ENCODE peak calls at places on chromosomes 6 and 20, in four cellular contexts. E, H, Q and D are unnamed samples. For H3K9me3, the result is how much of the 10 kb centered on the place peaks cover.

GRCh38 chr6:108798672-108799355 is 49.4 kb upstream of the ARMC2 start:
- DNase-seq in E (no peak), H (no peak), Q (no peak), D (no peak)

GRCh38 chr6:99019341-99019740 is 71.6 kb upstream of the FBXL4 start:
- DNase-seq in E (no peak), H (no peak), Q (no peak), D (no peak)

GRCh38 chr20:14518648-14519047 is 181.2 kb upstream of the FLRT3 start:
- DNase-seq in E (no peak), H (no peak), Q (no peak), D (no peak)

GRCh38 chr6:33962186-33962585 is 158.4 kb upstream of the MLN start:
- DNase-seq in E (peak), H (peak), Q (peak), D (no peak)

GRCh38 chr6:121647905-121648304 is 212.5 kb downstream of the GJA1 start:
- DNase-seq in E (no peak), H (no peak), Q (no peak), D (no peak)

GRCh38 chr20:45970646-45971424 is 1.2 kb downstream of the ZNF335 start:
- DNase-seq in E (peak), H (peak), Q (peak), D (peak)

GRCh38 chr6:24205020-24205492 is 79.0 kb downstream of the NRSN1 start:
- DNase-seq in E (no peak), H (no peak), Q (no peak), D (no peak)

GRCh38 chr6:79188101-79188500 is 46.4 kb downstream of the HMGN3 start:
- DNase-seq in E (no peak), H (no peak), Q (no peak), D (no peak)

GRCh38 chr6:128156315-128157111 is 255.7 kb upstream of the THEMIS start:
- DNase-seq in E (no peak), H (no peak), Q (no peak), D (no peak)

GRCh38 chr6:13190391-13190790 is 137.9 kb downstream of the TBC1D7 start:
- DNase-seq in E (no peak), H (no peak), Q (no peak), D (no peak)

GRCh38 chr6:160192840-160193239 is 65.8 kb downstream of the SLC22A2 start:
- DNase-seq in E (no peak), H (no peak), Q (no peak), D (no peak)

GRCh38 chr20:6786548-6786947 is 19.1 kb downstream of the BMP2 start:
- DNase-seq in E (no peak), H (no peak), Q (no peak), D (no peak)

GRCh38 chr20:34049389-34049788 is 55.7 kb downstream of the RALY start:
- DNase-seq in E (no peak), H (no peak), Q (no peak), D (no peak)

GRCh38 chr20:19860742-19861141 is 102.7 kb downstream of the RIN2 start:
- DNase-seq in E (no peak), H (no peak), Q (no peak), D (no peak)

GRCh38 chr6:2623348-2623747 is 127.4 kb downstream of the MYLK4 start:
- DNase-seq in E (no peak), H (no peak), Q (no peak), D (no peak)

DNA sequence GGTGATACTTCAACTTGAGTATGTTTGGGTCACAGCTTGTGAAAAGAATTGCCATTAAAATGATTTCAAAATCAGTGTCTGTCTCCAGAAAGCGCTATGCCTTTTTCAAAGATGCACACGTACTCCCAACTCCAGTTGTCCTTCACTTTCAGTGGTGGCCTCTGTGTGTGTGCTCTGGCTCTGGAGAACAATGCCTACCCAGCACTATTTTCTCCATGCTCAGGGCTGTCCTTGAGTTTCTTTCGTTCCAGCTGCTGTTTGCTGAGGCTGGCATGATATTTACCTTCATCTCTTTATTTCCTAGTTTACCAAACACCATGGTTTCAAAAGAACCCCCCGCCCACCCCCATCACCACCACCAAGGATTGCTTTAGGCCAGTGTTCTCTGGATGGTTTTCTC is 136.8 kb downstream of the QRSL1 start:
- DNase-seq in E (no peak), H (no peak), Q (no peak), D (no peak)
- H3K27ac ChIP-seq in E (no peak), H (no peak), Q (no peak), D (no peak)

DNA sequence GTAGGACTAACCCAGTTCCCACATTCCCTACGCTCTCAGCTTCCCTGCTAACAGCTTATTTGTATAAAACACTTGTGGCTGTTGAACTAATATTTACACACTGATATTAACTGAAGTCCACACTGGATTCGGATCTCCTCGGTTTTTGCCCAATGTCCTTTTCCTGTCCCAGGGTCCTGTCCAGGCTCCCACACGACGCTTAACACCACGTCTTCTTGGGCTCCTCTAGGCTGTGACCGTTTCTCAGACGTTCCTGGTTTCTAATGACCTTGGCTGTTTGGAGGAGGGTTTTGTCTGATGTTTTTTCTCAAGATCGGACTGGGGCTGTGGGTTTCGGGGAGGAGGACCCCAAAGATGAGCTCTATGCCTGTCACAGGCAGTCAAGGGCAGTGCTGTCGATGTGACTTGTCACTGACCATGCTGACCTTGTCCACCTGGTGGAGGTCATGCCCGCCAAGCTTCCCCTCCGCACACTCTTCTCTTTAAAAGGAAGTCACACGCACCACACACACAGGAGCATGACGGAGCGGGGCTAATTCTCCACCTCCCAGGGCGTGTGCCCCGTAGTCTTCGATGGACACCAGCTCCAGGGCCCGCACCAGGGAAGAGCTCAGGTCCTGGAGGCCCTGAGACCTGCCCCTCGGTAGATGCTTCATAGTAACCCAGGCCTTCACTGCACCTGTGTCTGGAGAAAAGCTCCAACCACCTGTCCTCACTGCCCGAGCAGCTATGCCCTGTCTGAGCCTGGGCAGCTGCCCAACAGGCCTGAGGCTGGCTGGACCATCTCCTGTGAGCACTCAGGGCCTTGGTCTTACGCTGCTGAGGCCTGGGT is 72.0 kb downstream of the TTLL2 start:
- DNase-seq in E (no peak), H (no peak), Q (peak), D (no peak)
- H3K9me3 ChIP-seq in E (under half), H (under half), Q (under half), D (under half)

DNA sequence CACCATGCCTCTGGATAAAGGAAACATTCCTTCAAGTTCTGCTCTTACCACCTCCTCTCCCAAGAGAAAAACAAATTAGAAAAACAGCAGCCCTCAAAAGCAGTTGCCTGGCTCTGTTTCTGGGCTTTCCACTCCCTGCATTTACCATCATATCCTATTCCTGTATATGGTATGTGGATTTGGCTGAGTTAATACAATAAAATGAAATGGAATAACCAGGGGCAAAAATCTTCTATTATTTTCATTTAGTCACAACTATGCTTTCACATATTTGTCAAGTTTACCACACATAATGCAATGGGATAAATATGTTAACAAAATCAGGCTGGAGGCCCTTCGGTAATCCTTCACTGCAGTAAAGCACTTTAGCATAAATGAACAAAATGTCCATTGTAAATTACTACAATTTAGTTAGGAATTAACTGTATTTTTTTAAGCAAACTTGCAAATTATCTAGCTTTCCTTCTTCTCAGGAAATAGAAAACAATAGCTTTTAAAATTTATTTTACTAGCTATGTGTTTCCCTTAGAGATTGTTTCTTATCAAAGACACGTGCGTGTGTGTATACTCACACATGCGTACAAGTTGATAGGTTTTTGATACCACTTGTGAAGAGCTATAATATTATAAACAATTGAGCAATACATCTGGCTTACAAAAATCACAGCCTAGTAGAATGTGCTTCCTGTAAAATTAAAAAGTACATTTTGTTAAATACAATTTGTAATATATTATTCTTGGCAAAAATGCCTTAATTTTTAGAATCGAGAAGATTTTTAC is 34.1 kb downstream of the COL12A1 start:
- DNase-seq in E (no peak), H (no peak), Q (no peak), D (no peak)
- H3K27ac ChIP-seq in E (no peak), H (no peak), Q (no peak), D (no peak)

GRCh38 chr20:42319614-42320013 is 701.4 kb upstream of the CHD6 start:
- DNase-seq in E (no peak), H (no peak), Q (no peak), D (no peak)
- H3K9me3 ChIP-seq in E (under half), H (under half), Q (under half), D (under half)

DNA sequence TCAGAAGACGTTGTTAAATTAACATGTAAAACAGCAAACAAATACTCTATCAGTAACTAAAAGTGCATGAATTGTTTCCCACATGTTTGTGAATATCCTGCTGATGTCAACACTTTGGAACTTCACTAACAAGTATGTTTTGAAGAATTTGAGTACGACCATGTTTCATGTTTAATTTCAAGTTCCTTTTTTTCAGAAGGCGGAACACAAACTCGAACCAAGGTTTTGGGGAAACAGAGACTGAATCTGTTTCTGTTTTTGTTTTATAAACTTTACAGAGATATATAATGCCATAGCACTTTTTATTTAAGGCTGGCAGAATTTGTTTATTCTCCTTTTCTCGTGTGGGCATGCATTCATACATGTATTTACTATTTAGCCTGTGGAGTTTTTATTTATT is 509.3 kb upstream of the CITED2 start:
- DNase-seq in E (no peak), H (no peak), Q (no peak), D (no peak)
- H3K27ac ChIP-seq in E (no peak), H (no peak), Q (no peak), D (peak)

GRCh38 chr6:329888-330691 is 37.8 kb downstream of the DUSP22 start:
- DNase-seq in E (no peak), H (no peak), Q (peak), D (no peak)

GRCh38 chr6:328184-328670 is 35.9 kb downstream of the DUSP22 start:
- DNase-seq in E (no peak), H (no peak), Q (no peak), D (no peak)

GRCh38 chr6:328924-329323 is 36.6 kb downstream of the DUSP22 start:
- DNase-seq in E (no peak), H (no peak), Q (no peak), D (no peak)

GRCh38 chr6:326896-327537 is 34.7 kb downstream of the DUSP22 start:
- DNase-seq in E (no peak), H (no peak), Q (peak), D (no peak)

DNA sequence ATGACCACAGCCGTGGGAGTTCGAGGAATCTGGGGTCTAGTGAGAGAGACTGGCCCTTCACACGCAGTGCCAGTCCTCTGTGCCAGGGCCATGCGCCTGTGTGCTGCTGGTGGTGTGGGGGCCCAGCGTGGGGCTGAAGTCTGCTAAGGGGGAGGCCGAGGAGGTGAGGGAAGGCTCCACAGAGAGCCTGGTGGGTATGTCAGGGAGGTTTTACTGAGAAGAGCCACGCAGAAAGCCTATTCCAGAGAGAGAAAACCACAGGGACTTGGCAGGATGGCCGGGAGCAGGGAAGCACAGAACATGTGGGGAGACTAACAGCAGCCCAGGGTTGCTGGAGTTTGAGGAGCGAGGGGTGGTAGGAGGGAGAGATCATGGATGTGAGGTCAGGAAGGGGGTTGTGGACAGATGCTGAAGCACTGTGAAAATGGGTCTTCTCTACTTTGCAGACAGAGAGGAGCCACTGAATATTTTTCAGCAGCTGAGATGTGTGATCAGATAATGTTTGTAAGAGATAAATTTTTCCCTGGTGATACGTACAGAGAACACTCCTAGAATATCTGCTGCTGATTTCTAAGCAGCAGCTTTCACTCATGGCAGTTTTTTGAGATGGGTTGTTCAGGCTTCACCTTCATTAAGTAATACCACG is 35.4 kb downstream of the DUSP22 start:
- DNase-seq in E (no peak), H (no peak), Q (peak), D (no peak)
- H3K9me3 ChIP-seq in E (under half), H (under half), Q (under half), D (under half)